ENCODE peak calls at places on chromosomes 2 and 18, in ten cellular contexts. One of them, this sample, is unnamed.
A peak's percentile ranks its signal among the peaks of the same experiment; 100 is the strongest.

GRCh38 chr2:207385903-207386302 is 143.9 kb upstream of the CREB1 start:
- DNase-seq in GDM1: peak; percentile 35
- DNase-seq in activated CD4-positive, alpha-beta T cell treated with anti-CD3 and anti-CD28 coated beads for 36 hours: no peak
- DNase-seq in fibroblast of the aortic adventitia: peak; percentile 75
- DNase-seq in H54: no peak
- DNase-seq in GM19239: no peak
- DNase-seq in midbrain: no peak
- DNase-seq in Right ventricle myocardium superior: no peak
- DNase-seq in OCI-M1: peak; percentile 6
- DNase-seq in T-helper 1 cell: no peak
- DNase-seq in this sample: no peak

GRCh38 chr2:227780981-227781630 is 32.5 kb upstream of the CCL20 start:
- DNase-seq in GDM1: no peak
- DNase-seq in activated CD4-positive, alpha-beta T cell treated with anti-CD3 and anti-CD28 coated beads for 36 hours: no peak
- DNase-seq in fibroblast of the aortic adventitia: no peak
- DNase-seq in H54: no peak
- DNase-seq in GM19239: no peak
- DNase-seq in midbrain: no peak
- DNase-seq in Right ventricle myocardium superior: no peak
- DNase-seq in OCI-M1: no peak
- DNase-seq in T-helper 1 cell: no peak
- DNase-seq in this sample: no peak

GRCh38 chr2:660477-661214 is 16.6 kb downstream of the TMEM18 start:
- DNase-seq in GDM1: no peak
- DNase-seq in activated CD4-positive, alpha-beta T cell treated with anti-CD3 and anti-CD28 coated beads for 36 hours: no peak
- DNase-seq in fibroblast of the aortic adventitia: no peak
- DNase-seq in H54: no peak
- DNase-seq in GM19239: no peak
- DNase-seq in midbrain: no peak
- DNase-seq in Right ventricle myocardium superior: peak; percentile 34
- DNase-seq in OCI-M1: no peak
- DNase-seq in T-helper 1 cell: no peak
- DNase-seq in this sample: no peak

GRCh38 chr2:226837787-226838603 is 2.1 kb downstream of the RHBDD1 start:
- DNase-seq in GDM1: no peak
- DNase-seq in activated CD4-positive, alpha-beta T cell treated with anti-CD3 and anti-CD28 coated beads for 36 hours: no peak
- DNase-seq in fibroblast of the aortic adventitia: no peak
- DNase-seq in H54: no peak
- DNase-seq in GM19239: no peak
- DNase-seq in midbrain: no peak
- DNase-seq in Right ventricle myocardium superior: no peak
- DNase-seq in OCI-M1: peak; percentile 84
- DNase-seq in T-helper 1 cell: no peak
- DNase-seq in this sample: no peak

GRCh38 chr2:103991591-103991990 is 862.3 kb upstream of the POU3F3 start:
- DNase-seq in GDM1: no peak
- DNase-seq in activated CD4-positive, alpha-beta T cell treated with anti-CD3 and anti-CD28 coated beads for 36 hours: no peak
- DNase-seq in fibroblast of the aortic adventitia: no peak
- DNase-seq in H54: no peak
- DNase-seq in GM19239: no peak
- DNase-seq in midbrain: no peak
- DNase-seq in Right ventricle myocardium superior: no peak
- DNase-seq in OCI-M1: peak; percentile 28
- DNase-seq in T-helper 1 cell: no peak
- DNase-seq in this sample: no peak

GRCh38 chr2:57278451-57278850 is 768.2 kb upstream of the VRK2 start:
- DNase-seq in GDM1: peak; percentile 31
- DNase-seq in activated CD4-positive, alpha-beta T cell treated with anti-CD3 and anti-CD28 coated beads for 36 hours: no peak
- DNase-seq in fibroblast of the aortic adventitia: no peak
- DNase-seq in H54: no peak
- DNase-seq in GM19239: no peak
- DNase-seq in midbrain: no peak
- DNase-seq in Right ventricle myocardium superior: no peak
- DNase-seq in OCI-M1: no peak
- DNase-seq in T-helper 1 cell: no peak
- DNase-seq in this sample: no peak

GRCh38 chr2:88666576-88666975 is 24.9 kb upstream of the RPIA start:
- DNase-seq in GDM1: no peak
- DNase-seq in activated CD4-positive, alpha-beta T cell treated with anti-CD3 and anti-CD28 coated beads for 36 hours: no peak
- DNase-seq in fibroblast of the aortic adventitia: no peak
- DNase-seq in H54: no peak
- DNase-seq in GM19239: no peak
- DNase-seq in midbrain: no peak
- DNase-seq in Right ventricle myocardium superior: no peak
- DNase-seq in OCI-M1: no peak
- DNase-seq in T-helper 1 cell: no peak
- DNase-seq in this sample: peak; percentile 43

GRCh38 chr2:23015651-23016050 is 369.3 kb upstream of the KLHL29 start:
- DNase-seq in GDM1: no peak
- DNase-seq in activated CD4-positive, alpha-beta T cell treated with anti-CD3 and anti-CD28 coated beads for 36 hours: no peak
- DNase-seq in fibroblast of the aortic adventitia: no peak
- DNase-seq in H54: no peak
- DNase-seq in GM19239: no peak
- DNase-seq in midbrain: no peak
- DNase-seq in Right ventricle myocardium superior: no peak
- DNase-seq in OCI-M1: no peak
- DNase-seq in T-helper 1 cell: no peak
- DNase-seq in this sample: no peak

GRCh38 chr2:21044694-21045371 is 960 bp upstream of the APOB start:
- DNase-seq in GDM1: no peak
- DNase-seq in activated CD4-positive, alpha-beta T cell treated with anti-CD3 and anti-CD28 coated beads for 36 hours: no peak
- DNase-seq in fibroblast of the aortic adventitia: no peak
- DNase-seq in H54: no peak
- DNase-seq in GM19239: no peak
- DNase-seq in midbrain: no peak
- DNase-seq in Right ventricle myocardium superior: no peak
- DNase-seq in OCI-M1: no peak
- DNase-seq in T-helper 1 cell: no peak
- DNase-seq in this sample: peak; percentile 54

GRCh38 chr18:24786027-24786426 is 325.6 kb downstream of the HRH4 start:
- DNase-seq in GDM1: no peak
- DNase-seq in activated CD4-positive, alpha-beta T cell treated with anti-CD3 and anti-CD28 coated beads for 36 hours: no peak
- DNase-seq in fibroblast of the aortic adventitia: no peak
- DNase-seq in H54: no peak
- DNase-seq in GM19239: no peak
- DNase-seq in midbrain: no peak
- DNase-seq in Right ventricle myocardium superior: no peak
- DNase-seq in OCI-M1: no peak
- DNase-seq in T-helper 1 cell: no peak
- DNase-seq in this sample: no peak

GRCh38 chr18:68083131-68083530 is 566.6 kb upstream of the DSEL start:
- DNase-seq in GDM1: no peak
- DNase-seq in activated CD4-positive, alpha-beta T cell treated with anti-CD3 and anti-CD28 coated beads for 36 hours: no peak
- DNase-seq in fibroblast of the aortic adventitia: peak; percentile 97
- DNase-seq in H54: no peak
- DNase-seq in GM19239: no peak
- DNase-seq in midbrain: no peak
- DNase-seq in Right ventricle myocardium superior: no peak
- DNase-seq in OCI-M1: peak; percentile 5
- DNase-seq in T-helper 1 cell: no peak
- DNase-seq in this sample: no peak

GRCh38 chr2:69306612-69306896 is 80.5 kb downstream of the GFPT1 start:
- DNase-seq in GDM1: no peak
- DNase-seq in activated CD4-positive, alpha-beta T cell treated with anti-CD3 and anti-CD28 coated beads for 36 hours: no peak
- DNase-seq in fibroblast of the aortic adventitia: no peak
- DNase-seq in H54: no peak
- DNase-seq in GM19239: no peak
- DNase-seq in midbrain: no peak
- DNase-seq in Right ventricle myocardium superior: no peak
- DNase-seq in OCI-M1: no peak
- DNase-seq in T-helper 1 cell: no peak
- DNase-seq in this sample: peak; percentile 61

GRCh38 chr2:16972276-16972675 is 306.6 kb upstream of the CYRIA start:
- DNase-seq in GDM1: no peak
- DNase-seq in activated CD4-positive, alpha-beta T cell treated with anti-CD3 and anti-CD28 coated beads for 36 hours: no peak
- DNase-seq in fibroblast of the aortic adventitia: peak; percentile 1
- DNase-seq in H54: no peak
- DNase-seq in GM19239: no peak
- DNase-seq in midbrain: no peak
- DNase-seq in Right ventricle myocardium superior: no peak
- DNase-seq in OCI-M1: no peak
- DNase-seq in T-helper 1 cell: no peak
- DNase-seq in this sample: no peak

GRCh38 chr2:239806758-239807434 is 218.2 kb downstream of the NDUFA10 start:
- DNase-seq in GDM1: no peak
- DNase-seq in activated CD4-positive, alpha-beta T cell treated with anti-CD3 and anti-CD28 coated beads for 36 hours: no peak
- DNase-seq in fibroblast of the aortic adventitia: no peak
- DNase-seq in H54: no peak
- DNase-seq in GM19239: no peak
- DNase-seq in midbrain: no peak
- DNase-seq in Right ventricle myocardium superior: no peak
- DNase-seq in OCI-M1: no peak
- DNase-seq in T-helper 1 cell: no peak
- DNase-seq in this sample: no peak

GRCh38 chr2:180991820-180992219 is 11.4 kb downstream of the UBE2E3 start:
- DNase-seq in GDM1: no peak
- DNase-seq in activated CD4-positive, alpha-beta T cell treated with anti-CD3 and anti-CD28 coated beads for 36 hours: no peak
- DNase-seq in fibroblast of the aortic adventitia: no peak
- DNase-seq in H54: no peak
- DNase-seq in GM19239: no peak
- DNase-seq in midbrain: no peak
- DNase-seq in Right ventricle myocardium superior: no peak
- DNase-seq in OCI-M1: no peak
- DNase-seq in T-helper 1 cell: no peak
- DNase-seq in this sample: no peak

GRCh38 chr2:233058717-233059546 is 1.2 kb upstream of the INPP5D start:
- DNase-seq in GDM1: no peak
- DNase-seq in activated CD4-positive, alpha-beta T cell treated with anti-CD3 and anti-CD28 coated beads for 36 hours: no peak
- DNase-seq in fibroblast of the aortic adventitia: no peak
- DNase-seq in H54: no peak
- DNase-seq in GM19239: no peak
- DNase-seq in midbrain: no peak
- DNase-seq in Right ventricle myocardium superior: no peak
- DNase-seq in OCI-M1: no peak
- DNase-seq in T-helper 1 cell: no peak
- DNase-seq in this sample: no peak

GRCh38 chr2:231334981-231335380 is 60.5 kb upstream of the B3GNT7 start:
- DNase-seq in GDM1: no peak
- DNase-seq in activated CD4-positive, alpha-beta T cell treated with anti-CD3 and anti-CD28 coated beads for 36 hours: no peak
- DNase-seq in fibroblast of the aortic adventitia: no peak
- DNase-seq in H54: no peak
- DNase-seq in GM19239: no peak
- DNase-seq in midbrain: no peak
- DNase-seq in Right ventricle myocardium superior: no peak
- DNase-seq in OCI-M1: no peak
- DNase-seq in T-helper 1 cell: no peak
- DNase-seq in this sample: no peak

GRCh38 chr2:35973737-35974132 is 381.8 kb upstream of the CRIM1 start:
- DNase-seq in GDM1: no peak
- DNase-seq in activated CD4-positive, alpha-beta T cell treated with anti-CD3 and anti-CD28 coated beads for 36 hours: no peak
- DNase-seq in fibroblast of the aortic adventitia: no peak
- DNase-seq in H54: no peak
- DNase-seq in GM19239: no peak
- DNase-seq in midbrain: no peak
- DNase-seq in Right ventricle myocardium superior: no peak
- DNase-seq in OCI-M1: no peak
- DNase-seq in T-helper 1 cell: no peak
- DNase-seq in this sample: no peak

GRCh38 chr2:112242384-112242783 is 12.5 kb downstream of the ZC3H8 start:
- DNase-seq in GDM1: no peak
- DNase-seq in activated CD4-positive, alpha-beta T cell treated with anti-CD3 and anti-CD28 coated beads for 36 hours: no peak
- DNase-seq in fibroblast of the aortic adventitia: no peak
- DNase-seq in H54: no peak
- DNase-seq in GM19239: no peak
- DNase-seq in midbrain: no peak
- DNase-seq in Right ventricle myocardium superior: no peak
- DNase-seq in OCI-M1: no peak
- DNase-seq in T-helper 1 cell: no peak
- DNase-seq in this sample: no peak

GRCh38 chr2:224802407-224802806 is 86.2 kb upstream of the CCDC195 start:
- DNase-seq in GDM1: no peak
- DNase-seq in activated CD4-positive, alpha-beta T cell treated with anti-CD3 and anti-CD28 coated beads for 36 hours: no peak
- DNase-seq in fibroblast of the aortic adventitia: peak; percentile 67
- DNase-seq in H54: peak; percentile 17
- DNase-seq in GM19239: no peak
- DNase-seq in midbrain: no peak
- DNase-seq in Right ventricle myocardium superior: no peak
- DNase-seq in OCI-M1: no peak
- DNase-seq in T-helper 1 cell: no peak
- DNase-seq in this sample: no peak

GRCh38 chr2:202721621-202722020 is 86.9 kb downstream of the FAM117B start:
- DNase-seq in GDM1: no peak
- DNase-seq in activated CD4-positive, alpha-beta T cell treated with anti-CD3 and anti-CD28 coated beads for 36 hours: no peak
- DNase-seq in fibroblast of the aortic adventitia: peak; percentile 4
- DNase-seq in H54: no peak
- DNase-seq in GM19239: no peak
- DNase-seq in midbrain: no peak
- DNase-seq in Right ventricle myocardium superior: no peak
- DNase-seq in OCI-M1: no peak
- DNase-seq in T-helper 1 cell: no peak
- DNase-seq in this sample: no peak

GRCh38 chr2:24824071-24824588 is 30.9 kb downstream of the CENPO start:
- DNase-seq in GDM1: no peak
- DNase-seq in activated CD4-positive, alpha-beta T cell treated with anti-CD3 and anti-CD28 coated beads for 36 hours: no peak
- DNase-seq in fibroblast of the aortic adventitia: no peak
- DNase-seq in H54: no peak
- DNase-seq in GM19239: no peak
- DNase-seq in midbrain: no peak
- DNase-seq in Right ventricle myocardium superior: peak; percentile 39
- DNase-seq in OCI-M1: no peak
- DNase-seq in T-helper 1 cell: no peak
- DNase-seq in this sample: peak; percentile 29

GRCh38 chr18:51044928-51045587 is 15.0 kb downstream of the SMAD4 start:
- DNase-seq in GDM1: no peak
- DNase-seq in activated CD4-positive, alpha-beta T cell treated with anti-CD3 and anti-CD28 coated beads for 36 hours: no peak
- DNase-seq in fibroblast of the aortic adventitia: no peak
- DNase-seq in H54: no peak
- DNase-seq in GM19239: no peak
- DNase-seq in midbrain: no peak
- DNase-seq in Right ventricle myocardium superior: no peak
- DNase-seq in OCI-M1: peak; percentile 65
- DNase-seq in T-helper 1 cell: no peak
- DNase-seq in this sample: no peak